ENCODE peak calls at places on chromosomes 13 and 19, in five cellular contexts. K is fibroblast of the aortic adventitia, X is GM12864, F is cardiac muscle cell, R is AG04449. H is an unnamed sample.

GRCh38 chr13:47908200-47908902 is 92.7 kb downstream of the SUCLA2 start:
- DNase-seq in K (peak; percentile 16), X (no peak), F (peak; percentile 22), R (no peak), H (peak; percentile 16)

GRCh38 chr19:30202060-30202600 is 170.1 kb upstream of the ZNF536 start:
- DNase-seq in K (no peak), X (no peak), F (no peak), R (no peak), H (no peak)

GRCh38 chr13:46679369-46680180 is 117.4 kb downstream of the ESD start:
- DNase-seq in K (peak; percentile 69), X (no peak), F (peak; percentile 71), R (no peak), H (peak; percentile 74)

GRCh38 chr13:51906581-51906980 is 44.8 kb downstream of the CCDC70 start:
- DNase-seq in K (no peak), X (no peak), F (no peak), R (no peak), H (no peak)

GRCh38 chr13:80388506-80388905 is 47.6 kb upstream of the SPRY2 start:
- DNase-seq in K (no peak), X (no peak), F (no peak), R (no peak), H (no peak)

GRCh38 chr13:100470841-100471505 is 117.6 kb downstream of the GGACT start:
- DNase-seq in K (no peak), X (no peak), F (no peak), R (no peak), H (no peak)

GRCh38 chr19:50710094-50710493 is 9.5 kb downstream of the SHANK1 start:
- DNase-seq in K (no peak), X (no peak), F (peak; percentile 14), R (no peak), H (no peak)

GRCh38 chr13:59413121-59413520 is 750.6 kb downstream of the DIAPH3 start:
- DNase-seq in K (no peak), X (peak; percentile 12), F (no peak), R (no peak), H (no peak)

GRCh38 chr13:91078093-91078679 is 269.3 kb upstream of the MIR17HG start:
- DNase-seq in K (no peak), X (no peak), F (peak; percentile 41), R (no peak), H (no peak)

GRCh38 chr13:87138856-87139255 is 532.3 kb upstream of the SLITRK5 start:
- DNase-seq in K (no peak), X (no peak), F (no peak), R (no peak), H (no peak)

GRCh38 chr19:1512671-1513491 is at the start of gene ADAMTSL5:
- DNase-seq in K (peak; percentile 42), X (no peak), F (peak; percentile 71), R (no peak), H (peak; percentile 65)

GRCh38 chr13:90800082-90800746 is 547.3 kb upstream of the MIR17HG start:
- DNase-seq in K (no peak), X (no peak), F (peak; percentile 85), R (no peak), H (no peak)

GRCh38 chr13:49044008-49044407 is 68.3 kb downstream of the FNDC3A start:
- DNase-seq in K (no peak), X (no peak), F (no peak), R (no peak), H (no peak)

GRCh38 chr19:17235618-17236413 is 9.8 kb downstream of the OCEL1 start:
- DNase-seq in K (peak; percentile 65), X (peak; percentile 30), F (peak; percentile 78), R (no peak), H (peak; percentile 92)

GRCh38 chr19:47107953-47108746 is 5.4 kb downstream of the ZC3H4 start:
- DNase-seq in K (peak; percentile 43), X (no peak), F (peak; percentile 31), R (no peak), H (no peak)

GRCh38 chr19:3608750-3609322 is 2.2 kb upstream of the TBXA2R start:
- DNase-seq in K (no peak), X (no peak), F (peak; percentile 49), R (no peak), H (no peak)

GRCh38 chr19:38663957-38664502 is 16.6 kb downstream of the ACTN4 start:
- DNase-seq in K (no peak), X (no peak), F (no peak), R (no peak), H (no peak)

GRCh38 chr19:35975608-35976214 is 19.3 kb upstream of the SDHAF1 start:
- DNase-seq in K (peak; percentile 27), X (no peak), F (peak; percentile 38), R (no peak), H (peak; percentile 43)

GRCh38 chr13:51502206-51502651 is 49.4 kb upstream of the INTS6 start:
- DNase-seq in K (peak; percentile 11), X (peak; percentile 30), F (no peak), R (no peak), H (peak; percentile 73)

GRCh38 chr19:21335721-21336120 is 6.5 kb upstream of the ZNF708 start:
- DNase-seq in K (no peak), X (no peak), F (no peak), R (no peak), H (no peak)

GRCh38 chr13:37791699-37792098 is 77.9 kb downstream of the TRPC4 start:
- DNase-seq in K (peak; percentile 26), X (no peak), F (peak; percentile 57), R (no peak), H (peak; percentile 3)

GRCh38 chr19:30679789-30680188 is 307.6 kb downstream of the ZNF536 start:
- DNase-seq in K (no peak), X (no peak), F (no peak), R (no peak), H (no peak)

GRCh38 chr13:51532736-51533197 is 51.5 kb upstream of the WDFY2 start:
- DNase-seq in K (no peak), X (no peak), F (no peak), R (no peak), H (no peak)

GRCh38 chr13:112910616-112911280 is 58.3 kb upstream of the MCF2L start:
- DNase-seq in K (no peak), X (no peak), F (no peak), R (no peak), H (no peak)

GRCh38 chr19:13689050-13689449 is 75.3 kb upstream of the MRI1 start:
- DNase-seq in K (peak; percentile 42), X (no peak), F (peak; percentile 41), R (no peak), H (peak; percentile 4)
- H3K4me3 ChIP-seq in K (no peak overlapping the region), X (no peak overlapping the region), F (no peak overlapping the region), R (no peak overlapping the region), H (no peak overlapping the region)

GRCh38 chr19:40365010-40365409 is 16.5 kb downstream of the PLD3 start:
- DNase-seq in K (no peak), X (no peak), F (no peak), R (no peak), H (no peak)

GRCh38 chr19:40365613-40366401 is 17.3 kb downstream of the PLD3 start:
- DNase-seq in K (peak; percentile 43), X (no peak), F (peak; percentile 82), R (no peak), H (peak; percentile 80)

GRCh38 chr19:40366697-40367561 is 18.4 kb downstream of the PLD3 start:
- DNase-seq in K (no peak), X (no peak), F (peak; percentile 36), R (no peak), H (no peak)

GRCh38 chr19:40369797-40370196 is 20.2 kb downstream of the HIPK4 start:
- DNase-seq in K (no peak), X (no peak), F (no peak), R (no peak), H (no peak)

DNA sequence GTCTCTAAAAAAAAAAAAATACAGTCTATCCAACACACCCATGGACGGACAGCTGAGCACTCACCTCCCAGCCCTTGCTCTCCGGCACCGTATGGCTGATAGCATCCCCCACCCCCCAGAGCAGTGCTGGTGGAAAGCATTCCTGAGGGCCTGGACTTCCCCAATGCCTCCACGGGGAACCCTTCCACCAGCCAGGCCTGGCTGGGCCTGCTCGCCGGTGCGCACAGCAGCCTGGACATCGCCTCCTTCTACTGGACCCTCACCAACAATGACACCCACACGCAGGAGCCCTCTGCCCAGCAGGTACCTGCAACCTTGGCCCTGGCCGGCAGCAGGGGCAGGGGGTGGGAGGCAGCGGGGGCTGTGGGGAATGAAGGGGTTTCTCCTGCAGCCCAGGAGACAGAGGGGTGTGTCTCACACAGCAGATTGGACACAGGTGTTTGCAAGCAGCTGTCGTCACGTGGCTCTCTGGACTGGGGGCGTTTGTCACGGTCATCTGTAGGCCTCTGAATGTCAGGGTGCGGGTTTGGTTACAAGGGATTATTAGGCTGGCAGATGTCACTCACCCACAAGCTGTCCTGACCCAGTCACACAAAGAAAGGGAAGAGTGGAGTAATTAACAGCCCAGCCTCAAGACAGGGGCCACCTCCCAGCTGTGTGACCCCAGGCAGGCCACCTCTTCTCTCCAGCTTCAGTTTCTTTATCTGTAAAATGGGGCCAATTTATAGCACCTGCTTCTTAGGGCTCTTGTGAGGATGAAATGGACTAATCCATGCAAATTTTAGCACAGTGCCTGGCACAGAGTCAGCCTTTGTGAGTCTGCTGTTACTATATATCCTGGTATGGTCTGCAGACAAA is 19.3 kb downstream of the PLD3 start:
- DNase-seq in K (no peak), X (no peak), F (no peak), R (no peak), H (no peak)
- TF ChIP-seq CTCF in K (no peak), X (no peak), F (no peak), R (no peak), H (no peak)

GRCh38 chr19:49669511-49669910 is 3.8 kb downstream of the BCL2L12 start:
- DNase-seq in K (no peak), X (no peak), F (no peak), R (no peak), H (no peak)

GRCh38 chr19:49664171-49665070 is 1.2 kb downstream of the IRF3 start:
- DNase-seq in K (peak; percentile 65), X (no peak), F (peak; percentile 80), R (no peak), H (peak; percentile 94)

GRCh38 chr19:49665301-49666119 is at the start of the genes BCL2L12 and IRF3:
- DNase-seq in K (peak; percentile 97), X (peak; percentile 88), F (peak; percentile 97), R (peak; percentile 68), H (peak; percentile 94)

GRCh38 chr19:49666120-49666444 is 349 bp downstream of the BCL2L12 start:
- DNase-seq in K (no peak), X (no peak), F (no peak), R (no peak), H (no peak)

DNA sequence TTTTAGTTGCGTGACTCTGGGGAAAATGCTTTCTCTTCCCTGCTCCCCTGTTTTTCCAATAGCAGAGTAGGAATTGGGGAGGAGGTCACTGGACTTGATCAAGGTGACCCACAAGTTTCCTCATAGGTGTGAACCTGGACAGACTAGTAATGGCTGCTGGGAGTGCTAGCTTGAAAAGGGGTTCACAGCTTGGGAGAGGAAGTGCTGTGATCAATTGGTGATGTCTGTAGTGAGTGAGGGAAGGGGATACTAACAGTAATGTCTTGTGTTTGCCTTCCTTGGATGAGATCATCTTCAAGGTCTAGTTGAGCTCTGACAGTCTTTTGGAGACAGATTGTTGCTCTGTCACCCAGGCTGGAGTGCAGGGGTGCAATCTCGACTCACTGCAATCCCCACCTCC is 1.7 kb downstream of the BCL2L12 start:
- DNase-seq in K (no peak), X (no peak), F (no peak), R (no peak), H (no peak)
- H3K4me3 ChIP-seq in K (no peak overlapping the region), X (no peak overlapping the region), F (no peak overlapping the region), R (no peak overlapping the region), H (no peak overlapping the region)

GRCh38 chr19:45079063-45079910 is at the start of gene GEMIN7:
- DNase-seq in K (peak; percentile 63), X (no peak), F (peak; percentile 82), R (no peak), H (peak; percentile 75)
- TF ChIP-seq CTCF in K (no peak), X (peak; percentile 22), F (no peak), R (no peak), H (no peak)

GRCh38 chr19:55158423-55158822 is 891 bp upstream of the TNNI3 start:
- DNase-seq in K (no peak), X (no peak), F (no peak), R (no peak), H (no peak)
- H3K4me3 ChIP-seq in K (no peak overlapping the region), X (no peak overlapping the region), F (no peak overlapping the region), R (no peak overlapping the region), H (no peak overlapping the region)

H was measured in foreskin fibroblast.